ENCODE peak calls at places on chromosomes 7 and 10, in seven cellular contexts. T is SJSA1; D is hepatocyte; S is psoas muscle; N is CD4-positive, CD25-positive, alpha-beta regulatory T cell; B is CD8-positive, alpha-beta T cell; H is cardiac muscle cell. C is an unnamed sample.

GRCh38 chr7:112630565-112630964 is 149.8 kb downstream of the LSMEM1 start:
- DNase-seq in B (no peak), N (no peak), H (no peak), D (no peak), S (no peak), T (no peak), C (no peak)

GRCh38 chr10:24900888-24901685 is 51.3 kb downstream of the PRTFDC1 start:
- DNase-seq in S (no peak), B (no peak), D (no peak), N (no peak), T (no peak), H (no peak), C (no peak)

GRCh38 chr7:37971491-37971890 is 51.1 kb downstream of the EPDR1 start:
- DNase-seq in N (no peak), S (no peak), T (no peak), B (no peak), D (no peak), H (no peak), C (no peak)

GRCh38 chr10:103041391-103041790 is 123.3 kb downstream of the CNNM2 start:
- DNase-seq in T (no peak), D (no peak), H (no peak), S (no peak), N (no peak), B (no peak), C (no peak)

GRCh38 chr7:106223156-106223555 is 61.6 kb downstream of the NAMPT start:
- DNase-seq in S (no peak), D (no peak), B (no peak), H (no peak), N (no peak), T (no peak), C (no peak)

GRCh38 chr10:123377883-123378282 is 223.7 kb downstream of the BUB3 start:
- DNase-seq in H (no peak), S (no peak), B (no peak), N (no peak), D (peak; percentile 13), T (no peak), C (no peak)

GRCh38 chr7:25180592-25180923 is 47.7 kb downstream of the NPVF start:
- DNase-seq in H (no peak), N (no peak), B (no peak), T (no peak), S (no peak), D (no peak), C (no peak)

GRCh38 chr10:132574783-132575319 is 37.3 kb downstream of the INPP5A start:
- DNase-seq in D (no peak), T (peak; percentile 22), H (peak; percentile 47), B (no peak), N (no peak), S (no peak), C (peak; percentile 25)

GRCh38 chr7:116582164-116582732 is 57.4 kb downstream of the CAV1 start:
- DNase-seq in D (no peak), N (no peak), S (no peak), H (no peak), T (peak; percentile 36), B (no peak), C (peak; percentile 80)

GRCh38 chr10:81963606-81964005 is 88.6 kb downstream of the NRG3 start:
- DNase-seq in D (no peak), N (no peak), H (no peak), S (no peak), B (no peak), T (no peak), C (no peak)

GRCh38 chr7:31068006-31068675 is 16.0 kb downstream of the ADCYAP1R1 start:
- DNase-seq in H (no peak), B (no peak), T (no peak), D (no peak), S (peak; percentile 25), N (no peak), C (no peak)

GRCh38 chr7:21939136-21939857 is 6.4 kb downstream of the CDCA7L start:
- DNase-seq in H (peak; percentile 35), T (no peak), N (no peak), B (no peak), D (no peak), S (no peak), C (no peak)

GRCh38 chr10:14659626-14660196 is 115.0 kb downstream of the FAM107B start:
- DNase-seq in S (no peak), T (no peak), D (no peak), N (no peak), B (no peak), H (no peak), C (no peak)

GRCh38 chr10:75127481-75127880 is 16.0 kb downstream of the SAMD8 start:
- DNase-seq in B (no peak), T (no peak), S (no peak), H (no peak), N (no peak), D (no peak), C (no peak)

GRCh38 chr7:18890885-18891621 is 226.4 kb downstream of the TWIST1 start:
- DNase-seq in N (no peak), D (no peak), S (no peak), T (peak; percentile 50), B (no peak), H (no peak), C (no peak)

GRCh38 chr7:32459767-32460166 is 30.4 kb downstream of the LSM5 start:
- DNase-seq in S (no peak), N (no peak), T (no peak), B (no peak), D (no peak), H (no peak), C (no peak)

GRCh38 chr7:100211342-100211780 is 8.4 kb upstream of the PVRIG start:
- DNase-seq in S (no peak), D (no peak), H (no peak), T (no peak), N (no peak), B (no peak), C (no peak)

GRCh38 chr7:33137098-33137497 is 7.7 kb downstream of the BBS9 start:
- DNase-seq in T (no peak), N (no peak), D (no peak), S (no peak), B (no peak), H (no peak), C (no peak)

GRCh38 chr7:19709249-19709578 is 377 bp upstream of the POLR1F start:
- DNase-seq in N (no peak), D (no peak), S (no peak), H (no peak), B (no peak), T (no peak), C (no peak)

GRCh38 chr7:20064181-20064970 is 152.8 kb downstream of the MACC1 start:
- DNase-seq in B (no peak), D (no peak), H (no peak), S (no peak), N (no peak), T (peak; percentile 46), C (no peak)

GRCh38 chr7:91151916-91152315 is 112.3 kb upstream of the FZD1 start:
- DNase-seq in T (no peak), S (no peak), N (no peak), B (no peak), D (no peak), H (no peak), C (no peak)

GRCh38 chr10:75314570-75314969 is 78.8 kb upstream of the COMTD1 start:
- DNase-seq in D (no peak), S (no peak), H (no peak), B (no peak), N (no peak), T (no peak), C (no peak)

GRCh38 chr7:143362126-143362961 is at the start of gene FAM131B:
- DNase-seq in S (no peak), B (no peak), H (peak; percentile 34), N (peak; percentile 38), T (no peak), D (no peak), C (peak; percentile 34)
- H3K4me1 ChIP-seq in S (no peaks in the 10 kb centered on the region), B (peaks cover 4% of the 10 kb centered on the region), H (peaks cover 3% of the 10 kb centered on the region), N (peaks cover 19% of the 10 kb centered on the region), T (peaks cover 6% of the 10 kb centered on the region), D (peaks cover 5% of the 10 kb centered on the region), C (no peaks in the 10 kb centered on the region)

DNA sequence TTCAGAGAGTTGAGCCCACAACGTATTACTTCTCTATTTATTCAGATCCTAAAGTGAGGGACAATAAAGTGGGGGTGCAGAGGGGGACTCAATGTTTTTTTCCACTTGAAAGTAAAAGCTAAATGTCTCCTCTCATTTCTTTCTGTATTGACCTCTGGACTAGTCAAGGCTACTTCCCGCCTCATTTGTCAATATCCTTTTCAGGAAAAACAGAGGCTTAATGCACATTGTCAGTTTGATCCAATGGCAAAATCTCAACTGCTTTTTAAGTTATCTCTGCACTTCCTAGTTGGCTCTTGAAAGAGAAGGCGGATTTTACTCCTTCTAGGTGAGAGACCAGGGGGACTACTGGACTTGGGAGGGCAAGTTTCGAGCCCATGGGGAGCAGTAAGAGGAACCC is 56.4 kb downstream of the HIPK2 start:
- DNase-seq in B (no peak), T (no peak), H (no peak), D (no peak), S (no peak), N (no peak), C (no peak)
- H3K4me1 ChIP-seq in B (peaks cover 21% of the 10 kb centered on the region), T (peaks cover 30% of the 10 kb centered on the region), H (peaks cover 15% of the 10 kb centered on the region), D (peaks cover 24% of the 10 kb centered on the region), S (peaks cover 49% of the 10 kb centered on the region), N (peaks cover 4% of the 10 kb centered on the region), C (peaks cover 3% of the 10 kb centered on the region)

DNA sequence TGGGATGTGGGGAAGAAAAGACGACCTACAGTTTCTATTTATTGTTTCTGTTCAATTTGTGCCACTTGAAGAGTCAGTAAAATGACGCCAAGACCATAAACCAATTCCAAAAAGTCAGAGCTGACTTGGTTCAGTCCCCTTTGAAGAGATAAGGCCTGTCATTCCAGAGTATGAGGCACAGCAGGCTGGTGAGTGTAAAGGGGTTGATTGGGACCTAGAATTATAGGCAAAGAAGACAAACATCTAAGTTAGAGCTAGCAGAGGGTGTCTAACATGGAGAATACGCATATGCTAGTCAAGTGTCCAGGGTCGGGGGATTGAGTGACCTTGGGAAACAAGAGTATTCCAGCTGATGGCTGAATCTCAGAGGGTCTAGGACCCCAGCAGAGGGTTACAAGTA is 23.6 kb downstream of the NRP1 start:
- DNase-seq in T (no peak), D (no peak), S (no peak), B (no peak), H (no peak), N (no peak), C (no peak)
- H3K4me1 ChIP-seq in T (peaks cover 16% of the 10 kb centered on the region), D (peaks cover 18% of the 10 kb centered on the region), S (peaks cover 21% of the 10 kb centered on the region), B (no peaks in the 10 kb centered on the region), H (peaks cover 25% of the 10 kb centered on the region), N (no peaks in the 10 kb centered on the region), C (peaks cover 20% of the 10 kb centered on the region)

DNA sequence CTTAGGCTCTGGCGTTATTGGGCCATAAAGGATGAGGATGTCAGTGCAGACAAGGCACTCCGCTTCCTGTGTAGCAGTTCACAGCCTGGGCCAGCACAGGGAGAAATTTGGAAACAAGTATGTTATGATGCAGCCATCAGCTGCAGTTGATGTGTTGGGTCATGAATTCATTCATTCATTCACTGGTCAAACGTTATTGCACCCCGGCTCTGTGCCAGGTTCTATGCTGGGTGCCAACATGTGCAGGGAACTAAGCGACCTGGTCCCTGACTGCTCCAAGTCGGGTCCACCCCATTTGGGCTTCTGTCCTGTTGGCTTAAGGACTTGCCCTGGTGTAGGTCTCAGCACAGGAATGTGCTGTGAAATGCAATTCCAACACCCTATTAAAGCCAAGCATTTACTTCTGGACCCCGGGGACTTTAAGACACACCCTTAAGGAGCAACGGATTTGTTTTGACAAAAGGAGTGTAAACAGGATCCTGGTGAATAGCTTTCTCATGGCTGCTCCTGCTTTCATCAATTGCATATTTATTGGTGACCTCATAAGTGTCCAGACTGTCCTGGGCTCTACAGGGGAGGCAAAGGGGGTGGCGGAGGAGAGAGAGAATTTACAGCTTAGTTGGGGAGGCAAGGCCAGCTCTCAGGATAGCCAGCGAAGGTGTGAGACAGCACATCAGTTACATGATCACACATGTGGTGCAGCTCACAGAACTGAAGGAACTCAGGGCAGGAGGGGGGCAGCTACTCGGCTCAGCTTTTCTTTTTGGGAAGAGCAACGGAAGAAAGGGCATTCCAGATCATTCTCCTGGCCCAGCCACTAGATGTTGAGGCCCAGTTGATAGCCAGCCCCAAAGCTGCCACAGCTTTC is 158.6 kb downstream of the GRK5 start:
- DNase-seq in S (peak; percentile 85), T (peak; percentile 19), D (no peak), B (no peak), N (no peak), H (no peak), C (no peak)
- H3K4me1 ChIP-seq in S (peaks cover 45% of the 10 kb centered on the region), T (peaks cover 32% of the 10 kb centered on the region), D (peaks cover 28% of the 10 kb centered on the region), B (no peaks in the 10 kb centered on the region), N (no peaks in the 10 kb centered on the region), H (peaks cover 16% of the 10 kb centered on the region), C (peaks cover 39% of the 10 kb centered on the region)

C was measured in SJCRH30.